ENCODE peak calls at places on chromosomes 3 and 15, in seven cellular contexts. V is activated CD8-positive, alpha-beta memory T cell treated with anti-CD3 and anti-CD28 coated beads, Interleukin-2, amount 50 U/mL, for 48 hours; W is activated gamma-delta T cell treated with Interleukin-2 at 50 U/mL for 16 hours; U is stimulated activated CD8-positive, alpha-beta memory T cell treated with anti-CD3 and anti-CD28 coated beads, Interleukin-12 subunit alpha, Interleukin-12 subunit beta, amount 100 ng/mL, for 4 hours; O is activated CD8-positive, alpha-beta T cell treated with anti-CD3 and anti-CD28 coated beads, Interleukin-2, amount 10 ng/mL, durations not matched to agents 7 days and 5 days; M is amniotic epithelial cell; Y is GM19239. J is an unnamed sample.

GRCh38 chr15:100340721-100341661 is 784 bp downstream of the ADAMTS17 start:
- DNase-seq in W (no peak), O (no peak), V (no peak), U (peak), M (no peak), Y (no peak), J (no peak)

GRCh38 chr3:30091611-30092135 is 514.7 kb upstream of the TGFBR2 start:
- DNase-seq in O (no peak), U (no peak), V (no peak), Y (no peak), W (no peak), M (no peak), J (no peak)

GRCh38 chr3:143998266-143998665 is 26.6 kb downstream of the DIPK2A start:
- DNase-seq in M (peak), U (no peak), Y (no peak), O (no peak), W (no peak), V (no peak), J (no peak)

GRCh38 chr3:133246119-133246518 is 153.7 kb upstream of the BFSP2 start:
- DNase-seq in U (no peak), O (no peak), M (peak), Y (no peak), V (no peak), W (no peak), J (no peak)

GRCh38 chr3:73661262-73661661 is 36.5 kb upstream of the PDZRN3 start:
- DNase-seq in V (no peak), M (peak), O (no peak), U (no peak), Y (no peak), W (no peak), J (no peak)

GRCh38 chr3:43997788-43998373 is 243.8 kb upstream of the TOPAZ1 start:
- DNase-seq in U (no peak), M (no peak), W (no peak), O (no peak), Y (no peak), V (peak), J (no peak)

GRCh38 chr15:77632760-77633133 is at the start of gene LINGO1:
- DNase-seq in O (no peak), Y (no peak), U (no peak), M (peak), V (no peak), W (no peak), J (no peak)

GRCh38 chr3:106714400-106714799 is 662.8 kb upstream of the CCDC54 start:
- DNase-seq in U (no peak), O (no peak), Y (no peak), W (no peak), M (peak), V (no peak), J (no peak)

GRCh38 chr15:31200735-31201151 is 99.2 kb upstream of the TRPM1 start:
- DNase-seq in O (peak), V (peak), Y (peak), M (peak), W (peak), U (peak), J (peak)

GRCh38 chr15:73962409-73962808 is 29.7 kb downstream of the STOML1 start:
- DNase-seq in O (no peak), U (no peak), Y (no peak), W (no peak), V (no peak), M (no peak), J (no peak)

GRCh38 chr3:194262345-194263305 is 88.5 kb downstream of the CPN2 start:
- DNase-seq in W (no peak), U (no peak), M (no peak), O (no peak), Y (no peak), V (no peak), J (no peak)

GRCh38 chr3:155426524-155427230 is 133.2 kb upstream of the STRIT1 start:
- DNase-seq in V (no peak), M (no peak), W (no peak), O (no peak), U (no peak), Y (no peak), J (no peak)

GRCh38 chr3:15778332-15778858 is 19.4 kb downstream of the ANKRD28 start:
- DNase-seq in M (no peak), Y (no peak), O (no peak), V (no peak), W (no peak), U (no peak), J (no peak)

GRCh38 chr3:56812749-56813655 is 11.3 kb upstream of the ARHGEF3 start:
- DNase-seq in W (no peak), U (no peak), V (no peak), Y (no peak), O (no peak), M (no peak), J (peak)

GRCh38 chr3:126156468-126156867 is 23.9 kb downstream of the ALDH1L1 start:
- DNase-seq in U (no peak), M (no peak), O (no peak), V (peak), Y (no peak), W (no peak), J (no peak)

GRCh38 chr3:108292905-108293328 is 3.4 kb upstream of the HHLA2 start:
- DNase-seq in M (no peak), Y (no peak), V (no peak), O (no peak), W (no peak), U (no peak), J (no peak)

GRCh38 chr3:123816673-123817207 is 67.4 kb downstream of the MYLK start:
- DNase-seq in O (no peak), V (no peak), U (no peak), M (peak), W (no peak), Y (no peak), J (peak)

GRCh38 chr15:77076325-77076915 is 5.5 kb upstream of the TSPAN3 start:
- DNase-seq in M (no peak), O (no peak), Y (no peak), V (no peak), W (no peak), U (no peak), J (no peak)

GRCh38 chr3:112405845-112406244 is 72.9 kb downstream of the CD200 start:
- DNase-seq in Y (no peak), U (no peak), V (no peak), M (no peak), O (no peak), W (no peak), J (no peak)

J was measured in breast epithelium.